ENCODE peak calls at places on chromosomes 13 and 19, in eight cellular contexts. S is psoas muscle, O is body of pancreas, J is sigmoid colon, G is fibroblast of lung, U is adrenal gland, C is mucosa of descending colon, B is GM23338. L is an unnamed sample.

GRCh38 chr13:46383383-46383782 is 3.7 kb downstream of the RUBCNL start:
- DNase-seq in G (no peak), S (no peak), J (no peak), O (no peak), C (no peak), U (no peak), B (no peak), L (no peak)

GRCh38 chr13:32838985-32839384 is 177.2 kb upstream of the KL start:
- DNase-seq in U (peak; percentile 57), G (peak; percentile 72), C (no peak), S (no peak), B (no peak), J (peak; percentile 74), O (no peak), L (no peak)

GRCh38 chr13:111451402-111451801 is 131.0 kb downstream of the TEX29 start:
- DNase-seq in U (no peak), B (no peak), J (no peak), S (no peak), G (no peak), C (no peak), O (no peak), L (no peak)

GRCh38 chr19:55310498-55310897 is 14.6 kb downstream of the TMEM150B start:
- DNase-seq in S (no peak), B (no peak), J (no peak), C (no peak), G (no peak), O (no peak), U (no peak), L (no peak)

GRCh38 chr13:110874508-110874960 is 40.3 kb downstream of the ANKRD10 start:
- DNase-seq in O (peak; percentile 85), C (peak; percentile 86), J (peak; percentile 93), S (peak; percentile 86), G (peak; percentile 64), B (peak; percentile 93), U (peak; percentile 89), L (peak; percentile 68)

GRCh38 chr13:105491345-105491744 is 1044.1 kb downstream of the EFNB2 start:
- DNase-seq in O (no peak), J (no peak), G (no peak), S (no peak), C (no peak), B (no peak), U (no peak), L (no peak)

GRCh38 chr13:33721719-33722118 is 96.2 kb upstream of the RFC3 start:
- DNase-seq in G (peak; percentile 30), U (no peak), B (no peak), C (no peak), S (no peak), O (no peak), J (no peak), L (peak; percentile 68)

GRCh38 chr19:13953021-13953531 is 767 bp downstream of the DCAF15 start:
- DNase-seq in U (no peak), B (peak; percentile 46), G (peak; percentile 57), J (peak; percentile 66), C (peak; percentile 75), S (no peak), O (no peak), L (peak; percentile 86)

GRCh38 chr19:46984077-46985010 is 35.3 kb upstream of the NPAS1 start:
- DNase-seq in J (no peak), U (peak; percentile 87), S (peak; percentile 50), B (no peak), G (peak; percentile 83), O (no peak), C (peak; percentile 45), L (peak; percentile 83)

GRCh38 chr13:48486836-48487235 is 46.0 kb downstream of the RCBTB2 start:
- DNase-seq in S (no peak), J (no peak), C (no peak), G (no peak), B (no peak), U (no peak), O (no peak), L (no peak)

GRCh38 chr13:97855570-97855970 is 97.9 kb upstream of the IPO5 start:
- DNase-seq in C (no peak), O (peak; percentile 38), S (no peak), B (peak; percentile 92), U (peak; percentile 74), J (peak; percentile 66), G (peak; percentile 93), L (peak; percentile 74)

GRCh38 chr13:38883783-38884182 is 106.8 kb downstream of the STOML3 start:
- DNase-seq in S (no peak), J (no peak), U (no peak), G (no peak), O (no peak), C (no peak), B (peak; percentile 22), L (peak; percentile 1)

GRCh38 chr13:113968463-113969310 is 5.2 kb downstream of the C13orf46 start:
- DNase-seq in B (no peak), C (peak; percentile 34), O (no peak), G (no peak), J (peak; percentile 40), S (peak; percentile 2), U (no peak), L (no peak)
- TF ChIP-seq CTCF in B (no peak), C (no peak), O (no peak), G (no peak), J (no peak), S (no peak), U (no peak), L (no peak)

DNA sequence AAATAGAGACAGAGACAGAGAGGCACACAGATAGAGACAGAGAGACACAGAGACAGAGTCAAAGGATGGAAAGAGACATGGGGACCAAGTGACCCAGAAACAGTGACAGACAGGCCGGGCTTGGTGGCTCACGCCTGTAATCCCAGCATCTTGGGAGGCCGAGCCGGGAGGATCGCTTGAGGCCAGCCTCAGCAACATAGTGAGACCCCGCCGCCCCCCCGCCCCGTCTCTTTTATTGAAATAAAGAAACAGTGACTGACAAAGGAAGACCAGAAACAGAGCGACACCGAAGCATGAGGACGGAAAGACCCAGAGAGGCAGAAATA is 848 bp upstream of the NECTIN2 start:
- DNase-seq in S (peak; percentile 43), B (no peak), J (peak; percentile 79), G (no peak), O (no peak), C (no peak), U (peak; percentile 87), L (no peak)
- H3K4me3 ChIP-seq in S (peak overlapping the region; percentile 78), B (peak overlapping the region; percentile 79), J (peak overlapping the region; percentile 94), G (peak overlapping the region; percentile 70), O (no peak overlapping the region), C (no peak overlapping the region), U (no peak overlapping the region), L (peak overlapping the region; percentile 56)

GRCh38 chr13:42769650-42770049 is 11.7 kb upstream of the FAM216B start:
- DNase-seq in O (no peak), G (no peak), S (no peak), U (no peak), J (no peak), B (peak; percentile 34), C (no peak), L (no peak)
- TF ChIP-seq CTCF in O (no peak), G (peak; percentile 10), S (no peak), U (no peak), J (no peak), B (peak; percentile 22), C (no peak), L (no peak)

GRCh38 chr19:1567848-1568227 is 287 bp downstream of the MEX3D start:
- DNase-seq in O (no peak), G (no peak), U (no peak), J (no peak), C (no peak), B (no peak), S (no peak), L (peak; percentile 33)

GRCh38 chr19:1567116-1567847 is 843 bp downstream of the MEX3D start:
- DNase-seq in C (no peak), J (no peak), U (no peak), B (no peak), O (peak; percentile 51), S (no peak), G (no peak), L (no peak)

GRCh38 chr19:1563251-1563650 is 4.9 kb downstream of the MEX3D start:
- DNase-seq in U (no peak), G (no peak), C (no peak), S (no peak), B (no peak), O (no peak), J (no peak), L (no peak)

GRCh38 chr19:1568320-1569019 is at the start of gene MEX3D:
- DNase-seq in B (peak; percentile 83), S (peak; percentile 85), O (peak; percentile 83), U (peak; percentile 75), C (peak; percentile 83), G (peak; percentile 54), J (peak; percentile 89), L (peak; percentile 66)

DNA sequence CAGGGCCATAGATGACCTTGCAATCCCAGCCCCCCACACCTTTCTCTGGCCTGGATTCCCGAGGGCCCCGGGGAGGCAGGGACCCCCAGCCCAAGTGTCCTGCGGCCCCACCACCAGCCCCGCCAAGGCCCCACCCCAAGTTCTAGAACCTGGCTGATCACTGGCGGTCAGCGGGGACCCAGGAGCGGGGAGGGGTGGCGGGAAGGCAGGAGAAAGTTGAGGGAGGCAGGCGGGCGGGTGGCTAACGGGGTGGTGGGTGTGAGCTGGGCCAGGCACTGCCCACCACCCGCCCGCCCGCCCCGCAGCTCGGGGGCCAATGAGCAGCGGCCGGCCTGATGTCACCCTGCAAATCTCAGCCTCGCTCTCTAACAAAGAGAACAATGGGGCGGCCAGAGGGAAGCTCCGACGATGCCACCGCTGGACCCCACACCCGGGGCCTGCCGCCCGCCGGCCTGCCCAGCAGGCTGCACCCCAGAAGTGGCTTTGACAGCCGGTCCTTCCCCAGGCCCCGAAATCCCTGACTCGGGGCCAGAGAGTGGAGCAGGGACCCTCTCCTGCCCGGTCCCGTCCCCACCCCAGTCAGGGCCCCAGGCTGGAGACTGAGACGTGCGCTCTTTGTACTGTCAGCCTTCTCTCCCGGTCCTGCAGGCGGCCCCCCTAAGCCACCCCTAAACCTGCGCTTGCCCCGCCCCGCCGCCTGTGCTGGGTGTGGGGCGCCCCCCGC is 1.6 kb downstream of the MEX3D start:
- DNase-seq in U (peak; percentile 91), O (peak; percentile 51), B (peak; percentile 89), C (peak; percentile 70), J (peak; percentile 88), G (peak; percentile 79), S (peak; percentile 62), L (peak; percentile 93)
- H3K4me3 ChIP-seq in U (no peak overlapping the region), O (no peak overlapping the region), B (peak overlapping the region; percentile 89), C (peak overlapping the region; percentile 44), J (peak overlapping the region; percentile 67), G (peak overlapping the region; percentile 84), S (peak overlapping the region; percentile 67), L (peak overlapping the region; percentile 78)

DNA sequence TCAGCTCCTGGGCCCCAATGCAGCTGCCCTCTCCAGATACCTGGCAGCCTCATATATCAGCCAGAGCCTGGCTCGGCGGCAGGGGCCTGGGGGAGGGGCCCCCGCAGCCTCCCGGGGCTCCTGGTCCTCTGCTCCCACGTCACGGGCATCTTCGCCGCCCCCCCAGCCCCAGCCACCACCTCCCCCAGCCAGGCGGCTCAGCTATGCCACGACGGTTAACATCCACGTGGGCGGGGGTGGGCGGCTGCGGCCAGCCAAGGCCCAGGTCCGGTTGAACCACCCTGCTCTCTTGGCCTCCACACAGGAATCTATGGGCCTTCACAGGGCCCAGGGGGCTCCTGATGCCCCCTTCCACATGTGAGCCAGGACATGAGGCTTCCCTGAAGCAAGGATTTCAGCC is 10.8 kb downstream of the RPS16 start:
- DNase-seq in C (no peak), J (no peak), U (no peak), G (no peak), S (no peak), B (no peak), O (no peak), L (no peak)
- TF ChIP-seq CTCF in C (no peak), J (no peak), U (no peak), G (no peak), S (no peak), B (no peak), O (no peak), L (no peak)

GRCh38 chr19:6271251-6271650 is 8.5 kb downstream of the MLLT1 start:
- DNase-seq in C (no peak), G (peak; percentile 28), O (no peak), U (no peak), B (peak; percentile 62), S (no peak), J (no peak), L (no peak)
- H3K4me3 ChIP-seq in C (no peak overlapping the region), G (peak overlapping the region; percentile 30), O (no peak overlapping the region), U (no peak overlapping the region), B (peak overlapping the region; percentile 38), S (peak overlapping the region; percentile 56), J (peak overlapping the region; percentile 41), L (peak overlapping the region; percentile 32)

L was measured in foreskin fibroblast.